ENCODE peak calls at places on chromosome 22, in nine cellular contexts. C is psoas muscle, W is prostate gland, Q is transverse colon, F is left ventricle myocardium inferior, J is colonic mucosa, U is Caco-2, Z is PC-9, A is osteoblast. E is an unnamed sample.
A peak's percentile ranks its signal among the peaks of the same experiment; 100 is the strongest.

GRCh38 chr22:33063611-33064010 is 5.4 kb upstream of the SYN3 start:
- DNase-seq in C (no peak), W (no peak), Q (no peak), F (no peak), J (no peak), U (no peak), Z (no peak), A (no peak), E (no peak)

GRCh38 chr22:32697331-32697995 is 104.0 kb upstream of the TIMP3 start:
- DNase-seq in C (no peak), W (no peak), Q (no peak), F (no peak), J (no peak), U (no peak), Z (no peak), A (no peak), E (no peak)

GRCh38 chr22:35921777-35922176 is 106.8 kb downstream of the RBFOX2 start:
- DNase-seq in C (peak; percentile 30), W (peak; percentile 59), Q (peak; percentile 70), F (no peak), J (peak; percentile 76), U (peak; percentile 76), Z (peak; percentile 77), A (peak; percentile 19), E (no peak)

GRCh38 chr22:27554841-27555456 is 246.6 kb downstream of the MN1 start:
- DNase-seq in C (no peak), W (no peak), Q (no peak), F (no peak), J (no peak), U (no peak), Z (no peak), A (no peak), E (no peak)

GRCh38 chr22:31870890-31871289 is 73.4 kb upstream of the YWHAH start:
- DNase-seq in C (no peak), W (peak; percentile 30), Q (peak; percentile 19), F (no peak), J (no peak), U (no peak), Z (no peak), A (peak; percentile 89), E (peak; percentile 83)

GRCh38 chr22:45082795-45083194 is 73.0 kb upstream of the PHF21B start:
- DNase-seq in C (no peak), W (no peak), Q (no peak), F (no peak), J (no peak), U (no peak), Z (no peak), A (peak; percentile 38), E (no peak)

GRCh38 chr22:36156515-36157419 is 3.8 kb downstream of the APOL3 start:
- DNase-seq in C (peak; percentile 90), W (peak; percentile 66), Q (peak; percentile 76), F (peak; percentile 88), J (peak; percentile 68), U (no peak), Z (peak; percentile 52), A (peak; percentile 83), E (no peak)

GRCh38 chr22:22576244-22576988 is 17.4 kb upstream of the PRAME start:
- DNase-seq in C (peak; percentile 43), W (no peak), Q (peak; percentile 45), F (peak; percentile 55), J (peak; percentile 39), U (peak; percentile 57), Z (peak; percentile 25), A (no peak), E (no peak)

GRCh38 chr22:19448076-19448607 is 631 bp upstream of the C22orf39 start:
- DNase-seq in C (no peak), W (peak; percentile 10), Q (peak; percentile 57), F (no peak), J (peak; percentile 52), U (peak; percentile 63), Z (peak; percentile 10), A (peak; percentile 97), E (no peak)
- TF ChIP-seq CTCF in C (no peak), W (no peak), Q (no peak), F (no peak), J (no peak), U (no peak), Z (no peak), A (no peak), E (no peak)

GRCh38 chr22:25109878-25110595 is 89.6 kb upstream of the CRYBB3 start:
- DNase-seq in C (no peak), W (peak; percentile 69), Q (no peak), F (no peak), J (no peak), U (no peak), Z (no peak), A (no peak), E (no peak)
- H3K4me3 ChIP-seq in C (peak overlapping the region; percentile 77), W (no peak overlapping the region), Q (no peak overlapping the region), F (no peak overlapping the region), J (no peak overlapping the region), U (peak overlapping the region; percentile 62), Z (no peak overlapping the region), A (no peak overlapping the region), E (no peak overlapping the region)

DNA sequence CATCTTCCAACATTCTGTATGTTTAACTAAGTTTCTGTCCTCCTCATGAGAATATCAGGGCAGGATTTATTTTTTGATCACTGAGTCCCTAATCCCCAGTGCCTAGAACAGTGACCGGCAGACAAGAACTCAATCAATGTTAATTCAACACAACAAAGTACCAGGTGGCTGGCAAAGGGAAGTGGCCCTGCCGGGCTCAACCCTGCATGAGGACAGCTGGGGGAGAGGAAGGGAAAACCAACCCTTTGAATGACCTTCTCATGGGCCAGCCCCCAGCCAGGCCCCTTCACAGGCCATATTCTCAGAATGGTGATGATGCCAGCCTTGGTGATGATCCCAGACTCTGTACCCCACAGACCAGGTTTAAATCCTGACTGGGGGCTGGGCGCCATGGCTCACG is 1.4 kb upstream of the MFNG start:
- DNase-seq in C (no peak), W (no peak), Q (no peak), F (no peak), J (no peak), U (no peak), Z (no peak), A (no peak), E (no peak)
- H3K4me1 ChIP-seq in C (no peaks in the 10 kb centered on the region), W (peaks cover 3% of the 10 kb centered on the region), Q (peaks cover 8% of the 10 kb centered on the region), F (peaks cover 45% of the 10 kb centered on the region), J (peaks cover 7% of the 10 kb centered on the region), U (peaks cover 14% of the 10 kb centered on the region), Z (no peaks in the 10 kb centered on the region), A (peaks cover 10% of the 10 kb centered on the region), E (no peaks in the 10 kb centered on the region)

DNA sequence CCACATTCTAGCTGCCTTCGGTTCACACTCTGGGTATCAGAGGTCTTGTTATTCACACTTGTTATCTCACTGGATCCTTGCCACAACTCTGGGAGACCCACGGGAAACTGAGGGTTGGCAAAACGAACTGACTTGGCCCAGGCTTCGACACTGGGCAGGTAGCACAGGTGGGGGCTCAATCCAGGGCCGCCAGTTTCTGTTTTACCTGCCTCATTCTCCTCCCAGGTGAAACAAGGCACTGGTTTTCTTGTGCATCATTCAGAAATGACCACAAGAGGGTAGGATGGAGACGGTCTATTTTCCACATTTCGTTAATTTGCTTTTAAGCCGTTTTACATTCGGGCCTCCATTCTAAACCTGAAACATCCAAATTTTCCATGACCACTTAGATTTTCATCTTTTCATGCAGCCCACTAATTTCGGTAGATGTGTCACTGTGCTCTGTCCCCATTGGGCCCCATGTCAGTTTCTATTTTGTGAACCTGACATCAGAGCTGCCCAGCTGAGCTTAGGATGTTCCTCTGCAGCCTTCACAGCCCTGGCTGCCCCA is 108.1 kb downstream of the KIAA1671 start:
- DNase-seq in C (no peak), W (no peak), Q (no peak), F (no peak), J (no peak), U (no peak), Z (no peak), A (peak; percentile 71), E (no peak)
- TF ChIP-seq CTCF in C (peak; percentile 16), W (peak; percentile 47), Q (no peak), F (peak; percentile 32), J (no peak), U (no peak), Z (peak; percentile 42), A (peak; percentile 46), E (peak; percentile 24)

DNA sequence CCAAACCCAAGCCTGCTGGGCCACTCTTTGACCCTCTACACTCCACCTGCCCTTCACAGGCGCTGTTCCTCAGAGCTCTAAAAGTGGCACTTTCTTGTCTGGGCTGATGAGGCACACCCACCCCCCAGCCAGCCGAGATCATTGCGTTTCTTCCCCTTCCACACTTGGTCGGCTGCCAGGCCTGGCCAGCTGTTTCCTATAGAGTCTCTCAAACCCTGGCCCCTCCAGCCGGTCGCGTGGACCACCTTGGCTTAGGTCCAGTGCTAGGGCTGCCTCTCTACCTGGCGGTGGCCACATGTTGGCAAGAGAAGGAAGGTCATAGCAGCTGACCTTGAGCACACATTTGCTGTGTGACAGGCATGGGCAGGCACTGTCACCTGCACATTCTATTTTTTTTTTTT is 60.6 kb downstream of the PPP6R2 start:
- DNase-seq in C (peak; percentile 55), W (no peak), Q (peak; percentile 56), F (peak; percentile 62), J (peak; percentile 40), U (no peak), Z (no peak), A (peak; percentile 41), E (no peak)
- H3K4me3 ChIP-seq in C (no peak overlapping the region), W (no peak overlapping the region), Q (no peak overlapping the region), F (no peak overlapping the region), J (no peak overlapping the region), U (no peak overlapping the region), Z (no peak overlapping the region), A (no peak overlapping the region), E (no peak overlapping the region)

DNA sequence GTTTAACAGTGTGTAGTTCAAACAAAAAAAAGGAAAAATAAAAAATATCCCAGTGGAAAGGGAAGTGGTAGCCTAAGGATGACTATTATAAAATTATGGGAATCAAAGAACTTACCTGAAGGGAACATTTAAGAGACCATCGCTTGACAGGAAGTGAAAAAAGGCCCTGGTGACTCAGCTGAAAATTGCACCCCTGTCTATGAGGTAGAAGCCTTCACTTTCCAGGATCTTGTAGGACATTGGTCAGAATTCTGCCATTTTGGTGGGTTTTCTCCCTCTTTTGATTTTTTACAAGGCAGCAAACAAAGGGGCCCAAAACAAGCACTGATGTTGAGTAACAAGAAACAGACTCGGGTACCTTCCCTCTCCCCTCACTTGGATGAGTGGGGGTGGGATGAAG is 15.6 kb downstream of the DDX17 start:
- DNase-seq in C (no peak), W (no peak), Q (no peak), F (no peak), J (no peak), U (no peak), Z (no peak), A (no peak), E (no peak)
- H3K4me1 ChIP-seq in C (peaks cover 18% of the 10 kb centered on the region), W (peaks cover 4% of the 10 kb centered on the region), Q (peaks cover 11% of the 10 kb centered on the region), F (peaks cover 79% of the 10 kb centered on the region), J (no peaks in the 10 kb centered on the region), U (no peaks in the 10 kb centered on the region), Z (no peaks in the 10 kb centered on the region), A (peaks cover 47% of the 10 kb centered on the region), E (no peaks in the 10 kb centered on the region)

E was measured in RWPE2.